ENCODE peak calls at places on chromosomes 6 and 20, in four cellular contexts. N is K562, J is H1, U is A549. A is an unnamed sample.

GRCh38 chr6:84095156-84095555 is 61.6 kb downstream of the MRAP2 start:
- DNase-seq in J (no peak), U (no peak), N (no peak), A (peak; percentile 86)

GRCh38 chr20:3652646-3653596 is 10.3 kb downstream of the GFRA4 start:
- DNase-seq in U (no peak), N (peak; percentile 40), J (no peak), A (no peak)

GRCh38 chr6:131062245-131063027 is 609 bp downstream of the EPB41L2 start:
- DNase-seq in N (peak; percentile 27), U (no peak), J (peak; percentile 49), A (no peak)

GRCh38 chr6:127515794-127516675 is 3.1 kb downstream of the MTCL3 start:
- DNase-seq in J (peak; percentile 84), U (peak; percentile 7), N (peak; percentile 76), A (no peak)

GRCh38 chr20:64037498-64038213 is 1.7 kb downstream of the C20orf204 start:
- DNase-seq in J (no peak), N (peak; percentile 61), U (no peak), A (no peak)

GRCh38 chr6:83884523-83884922 is 25.0 kb downstream of the CYB5R4 start:
- DNase-seq in U (peak; percentile 41), J (no peak), N (peak; percentile 38), A (peak; percentile 27)

GRCh38 chr20:63411898-63412631 is 50.9 kb upstream of the CHRNA4 start:
- DNase-seq in J (no peak), U (no peak), N (no peak), A (no peak)

GRCh38 chr20:45467861-45468260 is 1.7 kb upstream of the WFDC2 start:
- DNase-seq in N (no peak), J (no peak), U (no peak), A (no peak)

GRCh38 chr6:44966449-44967091 is 361.6 kb upstream of the RUNX2 start:
- DNase-seq in J (no peak), U (peak; percentile 57), N (peak; percentile 77), A (peak; percentile 24)
- TF ChIP-seq PHF8 in J (no peak), U (no peak), N (no peak), A (no peak)

GRCh38 chr6:11346516-11346915 is 114.0 kb upstream of the NEDD9 start:
- DNase-seq in N (no peak), J (no peak), U (no peak), A (no peak)
- TF ChIP-seq PHF8 in N (no peak), J (no peak), U (no peak), A (no peak)

DNA sequence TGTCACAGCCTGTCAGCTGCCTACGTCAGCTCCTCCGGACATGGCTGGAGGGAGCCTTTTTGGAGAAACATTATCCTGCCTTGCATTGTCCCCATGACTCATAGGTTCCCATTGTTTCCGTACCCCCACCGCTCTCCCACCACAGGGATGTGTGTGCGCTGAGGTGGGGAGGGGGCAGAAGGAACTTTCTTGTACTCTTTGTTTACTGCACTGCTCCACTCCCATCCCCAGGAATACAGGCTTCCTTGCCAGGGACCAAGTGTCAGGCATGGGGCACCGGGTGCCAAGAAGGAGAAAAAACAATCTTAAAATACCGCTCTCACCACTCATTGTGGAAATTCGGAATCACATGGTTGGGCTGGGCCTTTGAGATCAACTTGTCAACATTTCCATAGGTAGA is 51.0 kb downstream of the KCNK5 start:
- DNase-seq in N (no peak), J (no peak), U (no peak), A (no peak)
- TF ChIP-seq PHF8 in N (no peak), J (no peak), U (no peak), A (no peak)

DNA sequence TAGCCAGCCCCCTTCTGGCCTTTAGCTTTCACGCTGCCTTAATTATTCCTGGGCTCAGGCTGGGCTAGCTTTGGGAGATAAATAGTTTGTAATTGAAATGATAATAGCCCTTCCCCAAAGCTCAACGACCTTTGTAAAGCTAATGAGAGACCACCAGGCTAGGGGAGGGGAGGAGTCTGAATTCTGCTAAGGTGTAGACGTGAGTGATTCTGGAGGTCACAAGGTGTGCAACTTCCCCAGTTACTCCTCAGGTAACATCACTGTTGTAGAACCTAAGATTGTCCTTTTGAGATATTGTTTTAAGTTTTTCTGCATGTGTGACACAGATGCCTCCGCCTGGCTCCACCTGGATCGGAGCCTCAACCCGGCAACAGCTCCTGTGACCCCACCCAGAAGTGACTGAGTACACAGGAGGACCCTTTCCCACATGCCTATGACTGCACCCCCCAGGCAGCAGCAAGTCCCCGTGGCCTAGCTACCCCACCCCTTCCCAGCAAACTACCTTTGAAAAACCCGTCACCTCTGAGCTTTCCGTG is 5.8 kb upstream of the GPR31 start:
- DNase-seq in N (no peak), U (no peak), J (peak; percentile 78), A (no peak)
- TF ChIP-seq PHF8 in N (no peak), U (no peak), J (no peak), A (no peak)